ENCODE peak calls at places on chromosomes 13 and 19, in ten cellular contexts. One of them, this sample, is unnamed. For H3K36me3, the result is how much of the 10 kb centered on the place peaks cover.

GRCh38 chr13:48493076-48493765 is 39.7 kb downstream of the RCBTB2 start:
- DNase-seq in GM23338: no peak
- DNase-seq in left ventricle myocardium inferior: no peak
- DNase-seq in psoas muscle: no peak
- DNase-seq in left lung: no peak
- DNase-seq in IMR-90: no peak
- DNase-seq in MM.1S: no peak
- DNase-seq in cardiac muscle cell: peak
- DNase-seq in thoracic aorta: no peak
- DNase-seq in astrocyte: no peak
- DNase-seq in this sample: no peak

GRCh38 chr13:61838568-61838967 is 422.9 kb upstream of the PCDH20 start:
- DNase-seq in GM23338: no peak
- DNase-seq in left ventricle myocardium inferior: no peak
- DNase-seq in psoas muscle: no peak
- DNase-seq in left lung: no peak
- DNase-seq in IMR-90: no peak
- DNase-seq in MM.1S: no peak
- DNase-seq in cardiac muscle cell: no peak
- DNase-seq in thoracic aorta: no peak
- DNase-seq in astrocyte: no peak
- DNase-seq in this sample: no peak

GRCh38 chr13:109654341-109655205 is 131.8 kb downstream of the IRS2 start:
- DNase-seq in GM23338: no peak
- DNase-seq in left ventricle myocardium inferior: no peak
- DNase-seq in psoas muscle: peak
- DNase-seq in left lung: no peak
- DNase-seq in IMR-90: no peak
- DNase-seq in MM.1S: no peak
- DNase-seq in cardiac muscle cell: peak
- DNase-seq in thoracic aorta: no peak
- DNase-seq in astrocyte: no peak
- DNase-seq in this sample: no peak

GRCh38 chr13:50222569-50223332 is 207.5 kb downstream of the KCNRG start:
- DNase-seq in GM23338: no peak
- DNase-seq in left ventricle myocardium inferior: peak
- DNase-seq in psoas muscle: peak
- DNase-seq in left lung: peak
- DNase-seq in IMR-90: peak
- DNase-seq in MM.1S: peak
- DNase-seq in cardiac muscle cell: peak
- DNase-seq in thoracic aorta: peak
- DNase-seq in astrocyte: peak
- DNase-seq in this sample: no peak

GRCh38 chr13:27261376-27261775 is 9.3 kb upstream of the RASL11A start:
- DNase-seq in GM23338: no peak
- DNase-seq in left ventricle myocardium inferior: no peak
- DNase-seq in psoas muscle: no peak
- DNase-seq in left lung: no peak
- DNase-seq in IMR-90: no peak
- DNase-seq in MM.1S: no peak
- DNase-seq in cardiac muscle cell: no peak
- DNase-seq in thoracic aorta: no peak
- DNase-seq in astrocyte: no peak
- DNase-seq in this sample: no peak

GRCh38 chr13:33262069-33262487 is 23.5 kb downstream of the STARD13 start:
- DNase-seq in GM23338: no peak
- DNase-seq in left ventricle myocardium inferior: no peak
- DNase-seq in psoas muscle: no peak
- DNase-seq in left lung: no peak
- DNase-seq in IMR-90: peak
- DNase-seq in MM.1S: no peak
- DNase-seq in cardiac muscle cell: no peak
- DNase-seq in thoracic aorta: no peak
- DNase-seq in astrocyte: peak
- DNase-seq in this sample: no peak

GRCh38 chr13:32639502-32640105 is 53.4 kb downstream of the PDS5B start:
- DNase-seq in GM23338: peak
- DNase-seq in left ventricle myocardium inferior: no peak
- DNase-seq in psoas muscle: peak
- DNase-seq in left lung: no peak
- DNase-seq in IMR-90: peak
- DNase-seq in MM.1S: peak
- DNase-seq in cardiac muscle cell: peak
- DNase-seq in thoracic aorta: peak
- DNase-seq in astrocyte: peak
- DNase-seq in this sample: peak

GRCh38 chr13:28545583-28546333 is 50.8 kb upstream of the FLT1 start:
- DNase-seq in GM23338: no peak
- DNase-seq in left ventricle myocardium inferior: no peak
- DNase-seq in psoas muscle: no peak
- DNase-seq in left lung: no peak
- DNase-seq in IMR-90: no peak
- DNase-seq in MM.1S: no peak
- DNase-seq in cardiac muscle cell: no peak
- DNase-seq in thoracic aorta: no peak
- DNase-seq in astrocyte: no peak
- DNase-seq in this sample: no peak

GRCh38 chr19:55687281-55688172 is 12.5 kb downstream of the EPN1 start:
- DNase-seq in GM23338: no peak
- DNase-seq in left ventricle myocardium inferior: peak
- DNase-seq in psoas muscle: peak
- DNase-seq in left lung: peak
- DNase-seq in IMR-90: no peak
- DNase-seq in MM.1S: no peak
- DNase-seq in cardiac muscle cell: no peak
- DNase-seq in thoracic aorta: no peak
- DNase-seq in astrocyte: no peak
- DNase-seq in this sample: no peak

GRCh38 chr13:50226515-50227147 is 211.4 kb downstream of the KCNRG start:
- DNase-seq in GM23338: no peak
- DNase-seq in left ventricle myocardium inferior: no peak
- DNase-seq in psoas muscle: no peak
- DNase-seq in left lung: no peak
- DNase-seq in IMR-90: no peak
- DNase-seq in MM.1S: no peak
- DNase-seq in cardiac muscle cell: no peak
- DNase-seq in thoracic aorta: no peak
- DNase-seq in astrocyte: no peak
- DNase-seq in this sample: no peak

GRCh38 chr19:40620161-40620485 is 19.0 kb downstream of the LTBP4 start:
- DNase-seq in GM23338: no peak
- DNase-seq in left ventricle myocardium inferior: no peak
- DNase-seq in psoas muscle: no peak
- DNase-seq in left lung: no peak
- DNase-seq in IMR-90: no peak
- DNase-seq in MM.1S: no peak
- DNase-seq in cardiac muscle cell: no peak
- DNase-seq in thoracic aorta: no peak
- DNase-seq in astrocyte: peak
- DNase-seq in this sample: no peak

GRCh38 chr19:40621966-40622772 is 21.0 kb downstream of the LTBP4 start:
- DNase-seq in GM23338: no peak
- DNase-seq in left ventricle myocardium inferior: no peak
- DNase-seq in psoas muscle: no peak
- DNase-seq in left lung: no peak
- DNase-seq in IMR-90: no peak
- DNase-seq in MM.1S: no peak
- DNase-seq in cardiac muscle cell: no peak
- DNase-seq in thoracic aorta: no peak
- DNase-seq in astrocyte: no peak
- DNase-seq in this sample: no peak

GRCh38 chr19:40619333-40620160 is 18.4 kb downstream of the LTBP4 start:
- DNase-seq in GM23338: no peak
- DNase-seq in left ventricle myocardium inferior: no peak
- DNase-seq in psoas muscle: no peak
- DNase-seq in left lung: no peak
- DNase-seq in IMR-90: no peak
- DNase-seq in MM.1S: no peak
- DNase-seq in cardiac muscle cell: no peak
- DNase-seq in thoracic aorta: no peak
- DNase-seq in astrocyte: no peak
- DNase-seq in this sample: no peak

GRCh38 chr19:40622773-40623075 is 21.6 kb downstream of the LTBP4 start:
- DNase-seq in GM23338: no peak
- DNase-seq in left ventricle myocardium inferior: no peak
- DNase-seq in psoas muscle: no peak
- DNase-seq in left lung: no peak
- DNase-seq in IMR-90: no peak
- DNase-seq in MM.1S: no peak
- DNase-seq in cardiac muscle cell: no peak
- DNase-seq in thoracic aorta: no peak
- DNase-seq in astrocyte: no peak
- DNase-seq in this sample: no peak

GRCh38 chr19:40621283-40621682 is 20.1 kb downstream of the LTBP4 start:
- DNase-seq in GM23338: no peak
- DNase-seq in left ventricle myocardium inferior: no peak
- DNase-seq in psoas muscle: no peak
- DNase-seq in left lung: no peak
- DNase-seq in IMR-90: no peak
- DNase-seq in MM.1S: no peak
- DNase-seq in cardiac muscle cell: no peak
- DNase-seq in thoracic aorta: no peak
- DNase-seq in astrocyte: no peak
- DNase-seq in this sample: no peak
- H3K36me3 ChIP-seq in GM23338: under half
- H3K36me3 ChIP-seq in left ventricle myocardium inferior: half or more
- H3K36me3 ChIP-seq in psoas muscle: under half
- H3K36me3 ChIP-seq in left lung: under half
- H3K36me3 ChIP-seq in IMR-90: half or more
- H3K36me3 ChIP-seq in MM.1S: under half
- H3K36me3 ChIP-seq in cardiac muscle cell: under half
- H3K36me3 ChIP-seq in thoracic aorta: half or more
- H3K36me3 ChIP-seq in astrocyte: under half
- H3K36me3 ChIP-seq in this sample: under half

GRCh38 chr19:33158365-33158764 is 26.5 kb downstream of the WDR88 start:
- DNase-seq in GM23338: no peak
- DNase-seq in left ventricle myocardium inferior: no peak
- DNase-seq in psoas muscle: no peak
- DNase-seq in left lung: no peak
- DNase-seq in IMR-90: no peak
- DNase-seq in MM.1S: no peak
- DNase-seq in cardiac muscle cell: no peak
- DNase-seq in thoracic aorta: no peak
- DNase-seq in astrocyte: no peak
- DNase-seq in this sample: no peak

GRCh38 chr19:33159149-33159548 is 27.2 kb downstream of the WDR88 start:
- DNase-seq in GM23338: no peak
- DNase-seq in left ventricle myocardium inferior: no peak
- DNase-seq in psoas muscle: no peak
- DNase-seq in left lung: no peak
- DNase-seq in IMR-90: no peak
- DNase-seq in MM.1S: no peak
- DNase-seq in cardiac muscle cell: no peak
- DNase-seq in thoracic aorta: no peak
- DNase-seq in astrocyte: no peak
- DNase-seq in this sample: no peak

GRCh38 chr19:33161201-33161600 is 29.3 kb downstream of the WDR88 start:
- DNase-seq in GM23338: no peak
- DNase-seq in left ventricle myocardium inferior: no peak
- DNase-seq in psoas muscle: peak
- DNase-seq in left lung: no peak
- DNase-seq in IMR-90: no peak
- DNase-seq in MM.1S: no peak
- DNase-seq in cardiac muscle cell: no peak
- DNase-seq in thoracic aorta: no peak
- DNase-seq in astrocyte: no peak
- DNase-seq in this sample: no peak

GRCh38 chr19:33157906-33158305 is 26.0 kb downstream of the WDR88 start:
- DNase-seq in GM23338: no peak
- DNase-seq in left ventricle myocardium inferior: no peak
- DNase-seq in psoas muscle: no peak
- DNase-seq in left lung: no peak
- DNase-seq in IMR-90: no peak
- DNase-seq in MM.1S: no peak
- DNase-seq in cardiac muscle cell: no peak
- DNase-seq in thoracic aorta: no peak
- DNase-seq in astrocyte: no peak
- DNase-seq in this sample: no peak

DNA sequence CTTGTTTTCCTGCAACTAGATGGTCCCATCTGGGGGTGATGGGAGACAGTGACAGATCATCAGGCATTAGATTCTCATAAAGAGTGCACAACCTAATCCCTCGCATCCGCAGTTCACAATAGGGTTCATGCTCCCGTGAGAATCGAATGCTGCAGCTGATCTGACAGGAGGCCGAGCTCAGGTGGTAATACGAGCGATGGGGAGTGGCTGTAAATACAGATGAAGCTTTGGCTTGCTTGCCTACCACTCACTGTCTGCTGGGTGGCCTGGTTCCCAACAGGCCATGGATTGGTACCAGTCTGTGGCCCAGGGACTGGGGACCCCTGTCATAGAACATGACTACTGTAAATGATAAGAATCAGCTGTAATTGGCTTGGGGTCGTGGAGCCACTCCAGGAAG is 28.0 kb downstream of the WDR88 start:
- DNase-seq in GM23338: no peak
- DNase-seq in left ventricle myocardium inferior: no peak
- DNase-seq in psoas muscle: no peak
- DNase-seq in left lung: no peak
- DNase-seq in IMR-90: no peak
- DNase-seq in MM.1S: no peak
- DNase-seq in cardiac muscle cell: no peak
- DNase-seq in thoracic aorta: no peak
- DNase-seq in astrocyte: no peak
- DNase-seq in this sample: no peak
- TF ChIP-seq CTCF in GM23338: no peak
- TF ChIP-seq CTCF in left ventricle myocardium inferior: no peak
- TF ChIP-seq CTCF in psoas muscle: no peak
- TF ChIP-seq CTCF in left lung: no peak
- TF ChIP-seq CTCF in IMR-90: no peak
- TF ChIP-seq CTCF in MM.1S: no peak
- TF ChIP-seq CTCF in cardiac muscle cell: no peak
- TF ChIP-seq CTCF in thoracic aorta: no peak
- TF ChIP-seq CTCF in astrocyte: no peak
- TF ChIP-seq CTCF in this sample: no peak

DNA sequence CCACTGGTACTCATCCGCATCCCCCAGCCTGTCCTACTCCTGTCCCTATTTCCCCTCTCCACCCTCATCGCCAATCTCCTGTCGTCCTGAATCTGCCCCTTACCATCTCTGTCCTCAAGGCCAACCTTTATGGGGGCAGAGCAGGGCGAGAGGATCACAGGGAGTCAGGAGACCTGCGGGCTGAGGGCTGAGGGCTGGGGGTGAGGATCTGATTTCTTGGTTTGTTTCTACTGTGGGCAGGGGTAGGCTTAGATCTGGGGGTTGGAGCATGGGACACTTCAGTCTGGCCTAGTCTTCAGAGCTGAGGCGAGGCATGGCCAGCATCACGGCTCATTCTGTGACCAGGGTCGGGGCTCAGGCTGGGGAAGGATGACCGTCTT is 16.5 kb upstream of the ERCC1 start:
- DNase-seq in GM23338: peak
- DNase-seq in left ventricle myocardium inferior: no peak
- DNase-seq in psoas muscle: no peak
- DNase-seq in left lung: no peak
- DNase-seq in IMR-90: no peak
- DNase-seq in MM.1S: no peak
- DNase-seq in cardiac muscle cell: no peak
- DNase-seq in thoracic aorta: no peak
- DNase-seq in astrocyte: no peak
- DNase-seq in this sample: no peak
- H3K36me3 ChIP-seq in GM23338: under half
- H3K36me3 ChIP-seq in left ventricle myocardium inferior: under half
- H3K36me3 ChIP-seq in psoas muscle: under half
- H3K36me3 ChIP-seq in left lung: under half
- H3K36me3 ChIP-seq in IMR-90: under half
- H3K36me3 ChIP-seq in MM.1S: under half
- H3K36me3 ChIP-seq in cardiac muscle cell: under half
- H3K36me3 ChIP-seq in thoracic aorta: under half
- H3K36me3 ChIP-seq in astrocyte: under half
- H3K36me3 ChIP-seq in this sample: under half

GRCh38 chr13:111531505-111531904 is 211.1 kb downstream of the TEX29 start:
- DNase-seq in GM23338: no peak
- DNase-seq in left ventricle myocardium inferior: no peak
- DNase-seq in psoas muscle: no peak
- DNase-seq in left lung: no peak
- DNase-seq in IMR-90: peak
- DNase-seq in MM.1S: no peak
- DNase-seq in cardiac muscle cell: peak
- DNase-seq in thoracic aorta: no peak
- DNase-seq in astrocyte: no peak
- DNase-seq in this sample: no peak
- TF ChIP-seq CTCF in GM23338: no peak
- TF ChIP-seq CTCF in left ventricle myocardium inferior: peak
- TF ChIP-seq CTCF in psoas muscle: no peak
- TF ChIP-seq CTCF in left lung: no peak
- TF ChIP-seq CTCF in IMR-90: peak
- TF ChIP-seq CTCF in MM.1S: no peak
- TF ChIP-seq CTCF in cardiac muscle cell: no peak
- TF ChIP-seq CTCF in thoracic aorta: no peak
- TF ChIP-seq CTCF in astrocyte: no peak
- TF ChIP-seq CTCF in this sample: no peak